ENCODE peak calls at places on chromosomes 4 and X, in nine cellular contexts. O, H, Z, F, A, R, M, B and P are unnamed samples.

GRCh38 chr4:177123811-177124210 is 185.9 kb upstream of the NEIL3 start:
- DNase-seq in O (no peak), H (no peak), Z (no peak), F (no peak), A (no peak), R (no peak), M (no peak), B (no peak), P (no peak)

GRCh38 chrX:154409222-154409871 is at the start of gene DNASE1L1:
- DNase-seq in O (peak; percentile 97), H (peak; percentile 82), Z (peak; percentile 96), F (no peak), A (peak; percentile 91), R (peak; percentile 90), M (peak; percentile 82), B (no peak), P (peak; percentile 70)

GRCh38 chr4:4395849-4396627 is 9.1 kb downstream of the NSG1 start:
- DNase-seq in O (peak; percentile 57), H (peak; percentile 48), Z (no peak), F (peak; percentile 73), A (peak; percentile 31), R (no peak), M (peak; percentile 91), B (no peak), P (no peak)

GRCh38 chrX:72018277-72019112 is 107.8 kb downstream of the NHSL2 start:
- DNase-seq in O (peak; percentile 86), H (peak; percentile 90), Z (peak; percentile 95), F (peak; percentile 87), A (peak; percentile 90), R (peak; percentile 92), M (peak; percentile 89), B (no peak), P (peak; percentile 82)

GRCh38 chr4:13918110-13918509 is 290.6 kb upstream of the BOD1L1 start:
- DNase-seq in O (no peak), H (peak; percentile 97), Z (no peak), F (peak; percentile 45), A (no peak), R (no peak), M (no peak), B (peak; percentile 98), P (peak; percentile 28)

GRCh38 chrX:153599192-153600031 is 473 bp upstream of the CCNQ start:
- DNase-seq in O (peak; percentile 80), H (peak; percentile 88), Z (peak; percentile 96), F (peak; percentile 89), A (peak; percentile 93), R (peak; percentile 95), M (peak; percentile 93), B (peak; percentile 44), P (peak; percentile 82)

GRCh38 chr4:20464381-20464780 is 212.7 kb downstream of the SLIT2 start:
- DNase-seq in O (no peak), H (peak; percentile 86), Z (no peak), F (no peak), A (no peak), R (no peak), M (no peak), B (no peak), P (peak; percentile 68)

GRCh38 chr4:55947912-55948725 is 626 bp upstream of the CEP135 start:
- DNase-seq in O (no peak), H (peak; percentile 96), Z (no peak), F (no peak), A (no peak), R (no peak), M (no peak), B (peak; percentile 77), P (peak; percentile 77)

GRCh38 chrX:149572743-149573142 is 14.5 kb downstream of the MAGEA9B start:
- DNase-seq in O (no peak), H (no peak), Z (no peak), F (no peak), A (no peak), R (no peak), M (no peak), B (no peak), P (no peak)

GRCh38 chr4:174012135-174012923 is 271.1 kb downstream of the FBXO8 start:
- DNase-seq in O (no peak), H (no peak), Z (no peak), F (no peak), A (no peak), R (no peak), M (no peak), B (no peak), P (no peak)

GRCh38 chr4:158259955-158260575 is 49.8 kb downstream of the TMEM144 start:
- DNase-seq in O (no peak), H (peak; percentile 55), Z (no peak), F (no peak), A (no peak), R (no peak), M (peak; percentile 40), B (peak; percentile 19), P (no peak)

GRCh38 chr4:105440890-105441289 is 33.0 kb downstream of the PPA2 start:
- DNase-seq in O (no peak), H (peak; percentile 28), Z (no peak), F (no peak), A (no peak), R (no peak), M (no peak), B (no peak), P (no peak)
- TF ChIP-seq CTCF in O (no peak), H (peak; percentile 28), Z (no peak), F (no peak), A (no peak), R (no peak), M (no peak), B (no peak), P (no peak)

DNA sequence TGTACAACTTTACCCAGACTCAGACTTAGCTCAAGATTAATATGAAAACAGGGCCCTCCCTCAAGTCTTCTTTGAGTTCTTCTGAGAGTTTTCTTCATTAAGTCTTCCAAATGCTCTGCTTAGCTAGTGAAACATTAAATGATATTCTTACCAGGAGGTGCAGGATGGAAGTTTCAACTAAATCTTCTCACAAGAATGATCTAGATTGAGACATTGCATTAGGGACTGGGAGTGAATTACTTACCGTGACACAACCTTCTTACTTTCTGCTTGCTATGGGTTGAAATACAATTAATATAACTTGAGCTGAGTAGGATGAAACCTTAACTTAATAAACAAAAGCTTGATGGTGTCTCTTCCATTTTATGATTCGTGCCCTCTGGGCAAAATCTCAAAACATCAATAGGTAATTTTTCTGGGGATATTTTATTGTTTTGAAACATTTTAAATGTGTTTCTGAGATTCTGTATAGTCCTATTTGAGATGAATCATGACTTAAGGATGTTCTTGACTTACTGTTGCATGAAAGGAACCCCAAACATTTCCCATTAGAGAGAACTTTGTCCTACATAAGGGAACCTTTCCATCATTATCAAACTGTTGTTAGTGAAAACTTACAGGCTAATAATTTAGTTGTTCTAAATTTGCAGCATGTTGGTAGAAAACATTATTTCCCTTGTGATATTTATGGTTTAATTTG is 523.5 kb downstream of the PPARGC1A start:
- DNase-seq in O (no peak), H (no peak), Z (no peak), F (no peak), A (no peak), R (no peak), M (no peak), B (no peak), P (no peak)
- TF ChIP-seq CTCF in O (no peak), H (no peak), Z (no peak), F (no peak), A (no peak), R (no peak), M (no peak), B (no peak), P (no peak)

DNA sequence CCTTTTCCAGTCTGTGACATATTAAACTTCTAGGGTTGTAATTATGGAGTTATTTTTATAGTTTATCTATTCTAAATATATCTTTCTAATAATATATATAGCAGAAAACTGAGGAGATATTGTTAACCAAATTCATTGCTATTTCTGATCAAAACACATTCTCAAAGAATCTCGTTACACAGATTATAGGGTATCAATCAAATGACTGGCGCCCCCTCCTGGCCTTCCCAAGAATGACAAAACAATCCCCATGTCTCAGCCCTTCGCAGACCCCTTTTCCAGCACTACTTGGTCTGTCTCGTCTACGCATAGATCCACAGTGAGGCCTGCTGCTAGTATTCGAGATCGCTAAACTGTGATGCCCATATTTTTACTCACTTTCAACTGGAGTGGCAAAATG is 209.3 kb downstream of the GPC3 start:
- DNase-seq in O (peak; percentile 44), H (peak; percentile 10), Z (no peak), F (no peak), A (peak; percentile 41), R (no peak), M (peak; percentile 47), B (no peak), P (peak; percentile 0)
- TF ChIP-seq CTCF in O (peak; percentile 96), H (peak; percentile 67), Z (no peak), F (peak; percentile 66), A (peak; percentile 42), R (peak; percentile 42), M (peak; percentile 65), B (peak; percentile 49), P (no peak)

GRCh38 chrX:131854586-131854985 is 168.5 kb upstream of the STK26 start:
- DNase-seq in O (no peak), H (peak; percentile 4), Z (no peak), F (no peak), A (no peak), R (no peak), M (no peak), B (no peak), P (no peak)
- TF ChIP-seq CTCF in O (peak; percentile 61), H (no peak), Z (no peak), F (peak; percentile 24), A (no peak), R (no peak), M (peak; percentile 28), B (no peak), P (no peak)

GRCh38 chrX:13165747-13166146 is 121.3 kb upstream of the FAM9C start:
- DNase-seq in O (no peak), H (no peak), Z (no peak), F (no peak), A (no peak), R (no peak), M (peak; percentile 51), B (no peak), P (no peak)
- TF ChIP-seq CTCF in O (no peak), H (no peak), Z (no peak), F (no peak), A (no peak), R (no peak), M (no peak), B (no peak), P (no peak)

GRCh38 chr4:118883861-118884260 is 4.8 kb upstream of the SYNPO2 start:
- DNase-seq in O (no peak), H (peak; percentile 13), Z (no peak), F (no peak), A (no peak), R (no peak), M (no peak), B (no peak), P (no peak)
- TF ChIP-seq CTCF in O (peak; percentile 27), H (peak; percentile 49), Z (no peak), F (peak; percentile 27), A (peak; percentile 12), R (no peak), M (no peak), B (peak; percentile 19), P (no peak)

GRCh38 chr4:80990851-80991250 is 39.7 kb upstream of the BMP3 start:
- DNase-seq in O (no peak), H (no peak), Z (no peak), F (no peak), A (no peak), R (no peak), M (peak; percentile 42), B (no peak), P (no peak)
- TF ChIP-seq CTCF in O (no peak), H (no peak), Z (no peak), F (no peak), A (no peak), R (no peak), M (no peak), B (no peak), P (no peak)